ENCODE peak calls at places on chromosome 2, in seven cellular contexts. J, E, D, G, U, M and R are unnamed samples.
A peak's percentile ranks its signal among the peaks of the same experiment; 100 is the strongest.

GRCh38 chr2:16716051-16716450 is 50.4 kb upstream of the CYRIA start:
- DNase-seq in J (no peak), G (no peak), M (no peak), U (no peak), E (no peak), D (no peak), R (no peak)

GRCh38 chr2:196481323-196481695 is 158.2 kb upstream of the CCDC150 start:
- DNase-seq in M (no peak), U (no peak), E (peak; percentile 94), G (no peak), J (no peak), D (no peak), R (peak; percentile 39)

GRCh38 chr2:16149349-16150243 is 209.2 kb downstream of the MYCN start:
- DNase-seq in G (no peak), M (no peak), U (no peak), E (no peak), D (no peak), J (no peak), R (no peak)

GRCh38 chr2:138137949-138138348 is 173.7 kb downstream of the HNMT start:
- DNase-seq in D (no peak), M (no peak), J (no peak), E (no peak), U (no peak), G (no peak), R (no peak)

GRCh38 chr2:3282056-3282998 is 95.3 kb downstream of the EIPR1 start:
- DNase-seq in G (peak; percentile 68), U (peak; percentile 23), J (no peak), D (peak; percentile 75), E (no peak), M (no peak), R (no peak)

GRCh38 chr2:39128919-39129391 is 8.1 kb upstream of the SOS1 start:
- DNase-seq in G (no peak), D (no peak), M (peak; percentile 64), J (no peak), U (no peak), E (no peak), R (no peak)

GRCh38 chr2:109032229-109032800 is 43.3 kb upstream of the EDAR start:
- DNase-seq in M (no peak), U (no peak), J (no peak), G (no peak), E (no peak), D (no peak), R (no peak)

GRCh38 chr2:38613849-38614213 is 11.1 kb upstream of the HNRNPLL start:
- DNase-seq in E (no peak), U (no peak), M (no peak), G (no peak), D (no peak), J (no peak), R (no peak)

GRCh38 chr2:199488772-199489400 is 31.1 kb upstream of the SATB2 start:
- DNase-seq in J (no peak), D (no peak), E (peak; percentile 10), U (peak; percentile 26), M (peak; percentile 75), G (peak; percentile 41), R (peak; percentile 65)

GRCh38 chr2:12321017-12321641 is 395.6 kb upstream of the TRIB2 start:
- DNase-seq in U (peak; percentile 90), E (peak; percentile 90), M (no peak), D (no peak), J (no peak), G (no peak), R (peak; percentile 69)

GRCh38 chr2:8525582-8526402 is 156.1 kb upstream of the ID2 start:
- DNase-seq in U (no peak), M (peak; percentile 82), E (no peak), G (peak; percentile 88), D (peak; percentile 97), J (peak; percentile 29), R (peak; percentile 32)

GRCh38 chr2:33475381-33476099 is 909 bp upstream of the RASGRP3 start:
- DNase-seq in D (peak; percentile 53), E (peak; percentile 77), M (peak; percentile 89), U (peak; percentile 59), G (peak; percentile 92), J (no peak), R (peak; percentile 60)

GRCh38 chr2:20153131-20153851 is 71.6 kb downstream of the SDC1 start:
- DNase-seq in M (no peak), J (no peak), D (no peak), E (no peak), U (no peak), G (no peak), R (no peak)

GRCh38 chr2:151665959-151666358 is 68.3 kb downstream of the NEB start:
- DNase-seq in U (no peak), E (no peak), G (no peak), M (no peak), D (no peak), J (no peak), R (no peak)

GRCh38 chr2:182980115-182980514 is 58.1 kb downstream of the NCKAP1 start:
- DNase-seq in U (no peak), M (peak; percentile 76), J (no peak), E (peak; percentile 30), G (peak; percentile 70), D (peak; percentile 83), R (peak; percentile 19)

GRCh38 chr2:38909872-38910271 is 20.2 kb downstream of the ARHGEF33 start:
- DNase-seq in E (no peak), U (no peak), M (no peak), J (no peak), G (no peak), D (no peak), R (no peak)

GRCh38 chr2:217661378-217661777 is 341.4 kb downstream of the TNS1 start:
- DNase-seq in U (no peak), E (no peak), J (no peak), D (no peak), G (no peak), M (no peak), R (no peak)

GRCh38 chr2:119442850-119443249 is 11.2 kb downstream of the TMEM37 start:
- DNase-seq in G (no peak), U (no peak), M (no peak), J (no peak), D (no peak), E (no peak), R (no peak)

GRCh38 chr2:238484522-238485452 is 58.1 kb downstream of the ASB1 start:
- DNase-seq in J (no peak), U (no peak), D (no peak), E (no peak), G (no peak), M (no peak), R (no peak)

GRCh38 chr2:237674731-237675276 is 47.4 kb downstream of the LRRFIP1 start:
- DNase-seq in E (no peak), D (peak; percentile 60), U (no peak), J (peak; percentile 28), G (peak; percentile 72), M (peak; percentile 86), R (peak; percentile 85)

GRCh38 chr2:197378494-197378972 is 56.3 kb downstream of the SF3B1 start:
- DNase-seq in M (peak; percentile 74), J (no peak), E (no peak), U (no peak), G (peak; percentile 52), D (peak; percentile 59), R (peak; percentile 41)

GRCh38 chr2:1595274-1595673 is 149.0 kb downstream of the PXDN start:
- DNase-seq in G (no peak), M (no peak), D (no peak), U (no peak), E (no peak), J (no peak), R (no peak)